ENCODE peak calls at places on chromosomes 16 and 17, in five cellular contexts. One of them, this sample, is unnamed.

GRCh38 chr16:70444249-70445063 is 5.6 kb upstream of the ST3GAL2 start:
- DNase-seq in progenitor cell of endocrine pancreas: no peak
- DNase-seq in astrocyte of the cerebellum: no peak
- DNase-seq in uterus: no peak
- DNase-seq in astrocyte of the spinal cord: no peak
- DNase-seq in this sample: no peak

GRCh38 chr16:20747030-20747816 is 5.6 kb upstream of the THUMPD1 start:
- DNase-seq in astrocyte of the cerebellum: no peak
- DNase-seq in uterus: no peak
- DNase-seq in astrocyte of the spinal cord: no peak
- DNase-seq in progenitor cell of endocrine pancreas: no peak
- DNase-seq in this sample: no peak

GRCh38 chr17:57534863-57535651 is 210.0 kb downstream of the CCDC182 start:
- DNase-seq in astrocyte of the spinal cord: no peak
- DNase-seq in uterus: no peak
- DNase-seq in astrocyte of the cerebellum: no peak
- DNase-seq in progenitor cell of endocrine pancreas: no peak
- DNase-seq in this sample: no peak

GRCh38 chr16:12327971-12328726 is 351.6 kb downstream of the SNX29 start:
- DNase-seq in astrocyte of the spinal cord: no peak
- DNase-seq in uterus: no peak
- DNase-seq in progenitor cell of endocrine pancreas: no peak
- DNase-seq in astrocyte of the cerebellum: no peak
- DNase-seq in this sample: no peak

GRCh38 chr17:33962857-33963655 is 292.0 kb upstream of the CCL2 start:
- DNase-seq in progenitor cell of endocrine pancreas: no peak
- DNase-seq in astrocyte of the spinal cord: no peak
- DNase-seq in uterus: no peak
- DNase-seq in astrocyte of the cerebellum: no peak
- DNase-seq in this sample: no peak

GRCh38 chr16:58028541-58029070 is 3.1 kb downstream of the MMP15 start:
- DNase-seq in progenitor cell of endocrine pancreas: no peak
- DNase-seq in astrocyte of the cerebellum: no peak
- DNase-seq in uterus: no peak
- DNase-seq in astrocyte of the spinal cord: no peak
- DNase-seq in this sample: no peak

GRCh38 chr17:63317166-63317845 is 128.8 kb downstream of the CYB561 start:
- DNase-seq in uterus: no peak
- DNase-seq in astrocyte of the spinal cord: no peak
- DNase-seq in progenitor cell of endocrine pancreas: no peak
- DNase-seq in astrocyte of the cerebellum: no peak
- DNase-seq in this sample: no peak

GRCh38 chr16:69244336-69244735 is 57.4 kb downstream of the SNTB2 start:
- DNase-seq in progenitor cell of endocrine pancreas: no peak
- DNase-seq in uterus: no peak
- DNase-seq in astrocyte of the cerebellum: no peak
- DNase-seq in astrocyte of the spinal cord: no peak
- DNase-seq in this sample: no peak

GRCh38 chr16:3256146-3256875 is at the start of gene MEFV:
- DNase-seq in astrocyte of the cerebellum: no peak
- DNase-seq in uterus: no peak
- DNase-seq in astrocyte of the spinal cord: no peak
- DNase-seq in progenitor cell of endocrine pancreas: no peak
- DNase-seq in this sample: no peak

GRCh38 chr16:75065149-75065807 is 51.3 kb downstream of the LDHD start:
- DNase-seq in uterus: no peak
- DNase-seq in astrocyte of the cerebellum: no peak
- DNase-seq in progenitor cell of endocrine pancreas: no peak
- DNase-seq in astrocyte of the spinal cord: no peak
- DNase-seq in this sample: no peak

GRCh38 chr16:84532299-84532724 is 27.9 kb upstream of the MEAK7 start:
- DNase-seq in astrocyte of the spinal cord: peak
- DNase-seq in progenitor cell of endocrine pancreas: no peak
- DNase-seq in uterus: peak
- DNase-seq in astrocyte of the cerebellum: peak
- DNase-seq in this sample: no peak

GRCh38 chr17:51154176-51154575 is 817 bp downstream of the NME1 start:
- DNase-seq in astrocyte of the cerebellum: no peak
- DNase-seq in uterus: no peak
- DNase-seq in astrocyte of the spinal cord: no peak
- DNase-seq in progenitor cell of endocrine pancreas: no peak
- DNase-seq in this sample: no peak

GRCh38 chr16:11254913-11255736 is 879 bp downstream of the SOCS1 start:
- DNase-seq in astrocyte of the cerebellum: no peak
- DNase-seq in progenitor cell of endocrine pancreas: peak
- DNase-seq in astrocyte of the spinal cord: peak
- DNase-seq in uterus: peak
- DNase-seq in this sample: no peak

GRCh38 chr17:29844339-29845048 is 85.5 kb downstream of the SSH2 start:
- DNase-seq in uterus: no peak
- DNase-seq in astrocyte of the spinal cord: peak
- DNase-seq in astrocyte of the cerebellum: no peak
- DNase-seq in progenitor cell of endocrine pancreas: no peak
- DNase-seq in this sample: no peak

GRCh38 chr16:71479420-71479819 is 9.7 kb downstream of the ZNF19 start:
- DNase-seq in astrocyte of the cerebellum: no peak
- DNase-seq in astrocyte of the spinal cord: peak
- DNase-seq in progenitor cell of endocrine pancreas: no peak
- DNase-seq in uterus: no peak
- DNase-seq in this sample: no peak

GRCh38 chr17:75386430-75386829 is 19.0 kb downstream of the GRB2 start:
- DNase-seq in astrocyte of the cerebellum: no peak
- DNase-seq in progenitor cell of endocrine pancreas: no peak
- DNase-seq in uterus: no peak
- DNase-seq in astrocyte of the spinal cord: no peak
- DNase-seq in this sample: no peak

GRCh38 chr17:49067163-49067562 is 65.4 kb upstream of the B4GALNT2 start:
- DNase-seq in progenitor cell of endocrine pancreas: no peak
- DNase-seq in uterus: no peak
- DNase-seq in astrocyte of the spinal cord: no peak
- DNase-seq in astrocyte of the cerebellum: no peak
- DNase-seq in this sample: no peak

GRCh38 chr16:49014300-49015188 is 267.1 kb downstream of the CBLN1 start:
- DNase-seq in astrocyte of the cerebellum: no peak
- DNase-seq in uterus: no peak
- DNase-seq in progenitor cell of endocrine pancreas: no peak
- DNase-seq in astrocyte of the spinal cord: no peak
- DNase-seq in this sample: no peak

DNA sequence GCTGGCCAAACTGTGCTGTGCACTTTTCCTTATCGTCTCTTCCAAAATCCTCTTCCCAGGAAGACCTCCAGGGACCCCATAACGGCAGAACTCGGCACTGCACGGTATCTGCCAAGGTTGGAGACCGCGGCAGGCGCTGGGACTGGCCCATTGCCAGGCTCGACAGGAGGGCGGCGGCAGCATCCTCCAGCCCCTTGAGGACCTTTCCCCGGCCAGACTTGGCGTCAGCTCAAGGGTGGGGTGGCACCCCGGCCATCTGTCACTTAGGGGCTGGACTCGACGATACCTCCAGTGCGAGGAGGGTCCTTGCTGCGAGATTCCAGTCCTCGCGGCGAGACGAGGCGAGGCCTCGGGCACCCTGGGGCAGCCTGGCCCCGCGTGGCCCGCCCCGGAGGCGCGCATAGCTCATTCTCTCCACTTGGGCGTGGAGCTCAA is 777 bp downstream of the ACLY start:
- DNase-seq in astrocyte of the cerebellum: no peak
- DNase-seq in astrocyte of the spinal cord: peak
- DNase-seq in progenitor cell of endocrine pancreas: peak
- DNase-seq in uterus: peak
- DNase-seq in this sample: no peak
- TF ChIP-seq CTCF in astrocyte of the cerebellum: no peak
- TF ChIP-seq CTCF in astrocyte of the spinal cord: no peak
- TF ChIP-seq CTCF in progenitor cell of endocrine pancreas: no peak
- TF ChIP-seq CTCF in uterus: no peak
- TF ChIP-seq CTCF in this sample: no peak

GRCh38 chr17:17313350-17313991 is 10.3 kb downstream of the NT5M start:
- DNase-seq in progenitor cell of endocrine pancreas: peak
- DNase-seq in uterus: no peak
- DNase-seq in astrocyte of the cerebellum: no peak
- DNase-seq in astrocyte of the spinal cord: no peak
- DNase-seq in this sample: no peak
- TF ChIP-seq CTCF in progenitor cell of endocrine pancreas: peak
- TF ChIP-seq CTCF in uterus: peak
- TF ChIP-seq CTCF in astrocyte of the cerebellum: peak
- TF ChIP-seq CTCF in astrocyte of the spinal cord: peak
- TF ChIP-seq CTCF in this sample: no peak

DNA sequence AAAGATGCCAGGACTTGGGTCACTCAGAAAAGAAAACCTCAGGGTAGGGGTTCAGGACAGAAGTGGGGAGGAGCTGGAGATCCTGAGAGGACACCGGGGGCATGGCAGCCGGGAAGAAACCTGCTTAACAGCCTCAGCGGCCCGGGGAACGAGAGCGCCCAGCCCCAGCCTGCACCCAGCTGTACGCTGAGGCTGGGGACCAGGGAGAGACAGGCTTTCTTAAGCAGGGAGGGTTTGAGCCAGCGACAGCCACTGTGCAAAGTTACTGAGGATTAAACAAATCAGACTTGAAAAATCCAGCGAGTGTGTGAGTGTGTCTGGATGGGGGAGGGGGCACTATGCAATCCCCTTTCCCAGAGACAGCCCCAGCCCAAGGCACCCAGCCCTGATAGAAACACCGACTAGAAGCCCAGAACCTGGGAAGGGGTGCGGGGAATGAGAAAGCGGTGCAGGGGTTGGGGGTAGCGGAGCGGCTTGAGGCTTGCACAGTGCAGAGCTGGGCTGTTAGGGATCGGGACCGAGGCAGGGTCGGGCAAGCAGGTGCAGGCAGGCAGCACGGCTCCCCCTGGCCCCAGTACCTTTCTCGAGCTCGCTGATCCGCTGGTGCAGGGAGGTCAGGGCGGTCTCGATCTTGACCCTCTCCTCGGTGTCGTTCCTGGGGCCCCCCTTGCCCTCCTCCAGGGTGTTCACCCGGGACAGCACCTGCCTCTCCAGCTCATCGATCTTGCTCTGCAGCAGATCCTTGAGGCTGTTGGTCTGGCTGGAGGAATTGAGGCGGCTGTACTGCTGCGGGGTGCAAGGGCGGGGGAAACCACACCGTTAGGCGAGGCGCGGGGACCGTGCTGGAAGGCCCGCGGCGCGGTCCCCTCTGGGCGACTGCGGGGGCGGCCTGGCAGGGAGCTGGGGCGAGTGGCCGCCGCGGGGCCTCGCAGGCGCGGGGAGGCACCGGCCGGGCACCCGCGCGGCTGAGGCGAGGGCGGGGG is 1.2 kb downstream of the NPTX1 start:
- DNase-seq in progenitor cell of endocrine pancreas: no peak
- DNase-seq in astrocyte of the cerebellum: no peak
- DNase-seq in astrocyte of the spinal cord: no peak
- DNase-seq in uterus: no peak
- DNase-seq in this sample: no peak
- TF ChIP-seq CTCF in progenitor cell of endocrine pancreas: no peak
- TF ChIP-seq CTCF in astrocyte of the cerebellum: no peak
- TF ChIP-seq CTCF in astrocyte of the spinal cord: no peak
- TF ChIP-seq CTCF in uterus: no peak
- TF ChIP-seq CTCF in this sample: no peak

GRCh38 chr16:17572145-17572544 is 101.4 kb upstream of the XYLT1 start:
- DNase-seq in uterus: no peak
- DNase-seq in astrocyte of the cerebellum: no peak
- DNase-seq in progenitor cell of endocrine pancreas: no peak
- DNase-seq in astrocyte of the spinal cord: no peak
- DNase-seq in this sample: no peak
- TF ChIP-seq CTCF in uterus: no peak
- TF ChIP-seq CTCF in astrocyte of the cerebellum: no peak
- TF ChIP-seq CTCF in progenitor cell of endocrine pancreas: no peak
- TF ChIP-seq CTCF in astrocyte of the spinal cord: no peak
- TF ChIP-seq CTCF in this sample: no peak

This sample was measured in omental fat pad.